ENCODE peak calls at places on chromosomes 5 and 9, in six cellular contexts. One of them, this sample, is unnamed.

GRCh38 chr9:129317179-129318011 is 139.3 kb upstream of the IER5L start:
- DNase-seq in pancreas: no peak
- DNase-seq in kidney glomerular epithelial cell: no peak
- DNase-seq in midbrain: no peak
- DNase-seq in BE2C: peak; percentile 72
- DNase-seq in hippocampal formation: no peak
- DNase-seq in this sample: no peak

GRCh38 chr9:116331241-116331640 is 177.7 kb downstream of the PAPPA start:
- DNase-seq in pancreas: no peak
- DNase-seq in midbrain: no peak
- DNase-seq in kidney glomerular epithelial cell: no peak
- DNase-seq in hippocampal formation: no peak
- DNase-seq in BE2C: no peak
- DNase-seq in this sample: no peak

GRCh38 chr5:43619911-43620310 is 16.9 kb downstream of the NNT start:
- DNase-seq in pancreas: no peak
- DNase-seq in hippocampal formation: no peak
- DNase-seq in kidney glomerular epithelial cell: no peak
- DNase-seq in BE2C: no peak
- DNase-seq in midbrain: no peak
- DNase-seq in this sample: no peak

GRCh38 chr9:93288891-93289883 is 105.2 kb downstream of the WNK2 start:
- DNase-seq in midbrain: no peak
- DNase-seq in kidney glomerular epithelial cell: no peak
- DNase-seq in hippocampal formation: no peak
- DNase-seq in pancreas: no peak
- DNase-seq in BE2C: no peak
- DNase-seq in this sample: no peak

GRCh38 chr9:134957945-134958227 is 40.2 kb upstream of the FCN1 start:
- DNase-seq in kidney glomerular epithelial cell: no peak
- DNase-seq in midbrain: no peak
- DNase-seq in pancreas: no peak
- DNase-seq in hippocampal formation: no peak
- DNase-seq in BE2C: no peak
- DNase-seq in this sample: no peak

GRCh38 chr9:123724211-123724831 is 205.6 kb downstream of the DENND1A start:
- DNase-seq in hippocampal formation: peak; percentile 7
- DNase-seq in BE2C: no peak
- DNase-seq in pancreas: no peak
- DNase-seq in midbrain: peak; percentile 30
- DNase-seq in kidney glomerular epithelial cell: no peak
- DNase-seq in this sample: peak; percentile 19

GRCh38 chr9:120781236-120781635 is 12.0 kb downstream of the FBXW2 start:
- DNase-seq in hippocampal formation: no peak
- DNase-seq in midbrain: no peak
- DNase-seq in BE2C: no peak
- DNase-seq in pancreas: no peak
- DNase-seq in kidney glomerular epithelial cell: no peak
- DNase-seq in this sample: no peak

GRCh38 chr5:176157656-176158055 is 80.6 kb upstream of the SIMC1 start:
- DNase-seq in pancreas: no peak
- DNase-seq in hippocampal formation: no peak
- DNase-seq in midbrain: no peak
- DNase-seq in kidney glomerular epithelial cell: peak; percentile 33
- DNase-seq in BE2C: no peak
- DNase-seq in this sample: no peak

This sample was measured in non-pigmented ciliary epithelial cell.